ENCODE peak calls at places on chromosomes 6 and 20, in five cellular contexts. X is NB4; A is neural crest cell; M is choroid plexus epithelial cell; Z is CD4-positive, alpha-beta T cell. H is an unnamed sample.

GRCh38 chr6:35154262-35154661 is 13.1 kb upstream of the TCP11 start:
- DNase-seq in M (no peak), A (no peak), Z (no peak), X (no peak), H (no peak)

GRCh38 chr6:99588618-99589289 is 17.9 kb upstream of the PRDM13 start:
- DNase-seq in A (peak), Z (peak), X (peak), M (peak), H (peak)

GRCh38 chr6:157905590-157906337 is 75.9 kb upstream of the SYNJ2 start:
- DNase-seq in X (peak), M (no peak), Z (no peak), A (no peak), H (no peak)

GRCh38 chr20:33337119-33337518 is 54.1 kb downstream of the BPIFB1 start:
- DNase-seq in M (peak), X (peak), A (no peak), Z (no peak), H (peak)

GRCh38 chr20:34848597-34848996 is 23.1 kb upstream of the NCOA6 start:
- DNase-seq in A (no peak), Z (no peak), X (no peak), M (no peak), H (no peak)

GRCh38 chr6:134049586-134049985 is 2.8 kb downstream of the SLC2A12 start:
- DNase-seq in M (no peak), A (no peak), X (no peak), Z (no peak), H (no peak)

GRCh38 chr6:79841577-79842381 is 105.6 kb downstream of the ELOVL4 start:
- DNase-seq in X (peak), A (no peak), Z (no peak), M (peak), H (no peak)

GRCh38 chr20:37946946-37947345 is 44.0 kb downstream of the VSTM2L start:
- DNase-seq in Z (no peak), X (no peak), M (no peak), A (no peak), H (no peak)

GRCh38 chr6:37554480-37554819 is 54.8 kb upstream of the CCDC167 start:
- DNase-seq in A (no peak), M (no peak), X (no peak), Z (no peak), H (no peak)

GRCh38 chr6:150732765-150733539 is 132.6 kb upstream of the MTHFD1L start:
- DNase-seq in Z (no peak), M (no peak), A (no peak), X (no peak), H (no peak)

GRCh38 chr6:112407191-112407590 is 60.1 kb downstream of the RFPL4B start:
- DNase-seq in Z (no peak), M (no peak), A (no peak), X (no peak), H (no peak)

GRCh38 chr20:881051-881820 is 34.9 kb downstream of the ANGPT4 start:
- DNase-seq in M (peak), X (peak), A (no peak), Z (no peak), H (peak)

GRCh38 chr6:41462980-41463930 is 82.9 kb upstream of the FOXP4 start:
- DNase-seq in M (peak), A (peak), X (peak), Z (no peak), H (peak)

GRCh38 chr20:2470051-2470431 is 548 bp downstream of the SNRPB start:
- DNase-seq in A (peak), M (peak), X (peak), Z (peak), H (peak)

GRCh38 chr20:59064214-59064722 is 21.7 kb upstream of the PRELID3B start:
- DNase-seq in Z (no peak), X (no peak), M (no peak), A (no peak), H (no peak)

GRCh38 chr6:168189679-168190405 is 110.8 kb upstream of the FRMD1 start:
- DNase-seq in X (no peak), A (no peak), M (no peak), Z (no peak), H (no peak)

GRCh38 chr20:59586613-59587012 is 17.7 kb upstream of the PHACTR3 start:
- DNase-seq in A (no peak), X (no peak), Z (no peak), M (no peak), H (no peak)

GRCh38 chr6:17132967-17133366 is 31.1 kb downstream of the STMND1 start:
- DNase-seq in A (no peak), X (no peak), Z (no peak), M (no peak), H (no peak)

GRCh38 chr20:33672426-33673114 is 1.7 kb downstream of the NECAB3 start:
- DNase-seq in M (peak), X (no peak), Z (no peak), A (no peak), H (no peak)

GRCh38 chr6:19368511-19368910 is 468.7 kb upstream of the ID4 start:
- DNase-seq in M (peak), X (no peak), Z (no peak), A (no peak), H (peak)

GRCh38 chr6:167136376-167136775 is 13.5 kb downstream of the CCR6 start:
- DNase-seq in X (no peak), A (no peak), Z (no peak), M (no peak), H (no peak)

GRCh38 chr6:144417686-144418085 is 132.6 kb downstream of the UTRN start:
- DNase-seq in X (no peak), Z (no peak), M (peak), A (no peak), H (peak)

GRCh38 chr6:31778999-31779885 is 2.1 kb upstream of the VWA7 start:
- DNase-seq in A (no peak), M (no peak), Z (no peak), X (no peak), H (no peak)

GRCh38 chr6:170231496-170232185 is 59.2 kb downstream of the DLL1 start:
- DNase-seq in M (peak), A (no peak), Z (no peak), X (no peak), H (no peak)

GRCh38 chr6:135281227-135281626 is 100.1 kb downstream of the MYB start:
- DNase-seq in A (no peak), M (no peak), Z (no peak), X (peak), H (peak)

GRCh38 chr20:41411458-41411857 is 44.8 kb upstream of the EMILIN3 start:
- DNase-seq in M (peak), A (no peak), Z (no peak), X (peak), H (peak)

GRCh38 chr6:11067348-11067747 is 23.2 kb upstream of the ELOVL2 start:
- DNase-seq in Z (no peak), X (no peak), M (no peak), A (no peak), H (no peak)

GRCh38 chr6:15443119-15443518 is 197.2 kb downstream of the JARID2 start:
- DNase-seq in X (peak), Z (no peak), A (no peak), M (peak), H (peak)

GRCh38 chr6:41360314-41360685 is 24.9 kb downstream of the NCR2 start:
- DNase-seq in Z (no peak), X (no peak), A (no peak), M (no peak), H (no peak)

GRCh38 chr20:34268851-34269668 is 27.8 kb downstream of the ASIP start:
- DNase-seq in A (no peak), Z (peak), X (no peak), M (peak), H (peak)

GRCh38 chr20:16476032-16476431 is 97.2 kb downstream of the KIF16B start:
- DNase-seq in Z (no peak), A (no peak), X (peak), M (peak), H (peak)

DNA sequence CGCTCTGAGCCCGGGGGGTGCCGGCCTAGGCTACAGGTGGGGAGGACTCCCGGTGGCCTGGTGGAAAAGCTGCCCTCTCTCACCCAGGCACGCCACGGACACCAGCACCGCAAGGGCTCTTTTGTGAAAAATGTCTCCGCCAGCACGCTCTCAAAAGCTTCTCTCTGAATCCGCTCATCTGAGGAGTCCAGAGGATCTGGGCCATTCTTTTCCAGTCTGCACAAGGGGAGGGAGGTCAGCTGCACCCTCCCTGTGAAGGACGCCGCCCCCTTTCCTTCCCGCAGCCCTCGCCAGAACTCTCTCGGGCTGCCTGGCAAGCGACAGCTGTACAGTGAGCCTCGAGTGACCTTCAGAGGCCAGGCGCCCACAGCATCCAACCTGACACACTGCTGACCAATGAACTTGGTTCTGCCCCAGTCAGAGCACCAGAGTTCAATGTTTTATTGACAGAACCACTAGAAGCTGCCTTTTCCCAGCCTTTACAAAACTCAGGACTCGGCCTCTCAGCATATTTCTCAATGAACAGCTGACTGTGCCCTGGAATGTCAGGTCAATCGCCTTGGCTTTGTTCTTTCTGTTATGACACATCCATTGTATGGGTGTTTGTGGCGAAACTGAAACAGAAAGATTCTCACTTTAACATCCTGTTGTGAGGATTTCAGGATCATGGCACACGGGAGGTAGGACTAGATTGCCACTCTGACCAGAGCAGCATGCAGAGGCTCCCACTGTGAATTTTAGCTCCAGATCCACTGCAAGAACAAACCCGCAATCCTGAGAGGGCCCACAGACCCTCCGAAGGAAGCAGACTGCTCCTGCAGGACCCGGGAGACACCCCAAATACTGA is 26.7 kb downstream of the SERPINB9 start:
- DNase-seq in Z (no peak), M (peak), A (peak), X (peak), H (peak)
- TF ChIP-seq CTCF in Z (no peak), M (no peak), A (no peak), X (no peak), H (no peak)

GRCh38 chr20:31709939-31710338 is 12.7 kb downstream of the BCL2L1 start:
- DNase-seq in X (no peak), Z (no peak), M (no peak), A (no peak), H (no peak)

GRCh38 chr20:31707994-31708744 is 14.5 kb downstream of the BCL2L1 start:
- DNase-seq in X (no peak), A (no peak), Z (no peak), M (no peak), H (no peak)

GRCh38 chr20:31707258-31707615 is 15.4 kb downstream of the BCL2L1 start:
- DNase-seq in X (no peak), M (no peak), Z (no peak), A (no peak), H (no peak)

GRCh38 chr20:31710423-31711250 is 12.0 kb downstream of the BCL2L1 start:
- DNase-seq in X (no peak), Z (no peak), M (no peak), A (no peak), H (no peak)

GRCh38 chr20:31708839-31709534 is 13.7 kb downstream of the BCL2L1 start:
- DNase-seq in A (no peak), M (no peak), Z (no peak), X (no peak), H (no peak)
- TF ChIP-seq CTCF in A (no peak), M (no peak), Z (no peak), X (no peak), H (no peak)

GRCh38 chr6:132220800-132221199 is 180.5 kb downstream of the MOXD1 start:
- DNase-seq in Z (no peak), A (no peak), M (no peak), X (no peak), H (peak)

GRCh38 chr6:132214716-132215115 is 186.6 kb downstream of the MOXD1 start:
- DNase-seq in M (no peak), Z (no peak), X (no peak), A (no peak), H (no peak)

GRCh38 chr6:132219901-132220300 is 181.4 kb downstream of the MOXD1 start:
- DNase-seq in Z (no peak), M (peak), A (no peak), X (no peak), H (no peak)

GRCh38 chr6:132215805-132216204 is 185.5 kb downstream of the MOXD1 start:
- DNase-seq in X (no peak), M (no peak), Z (no peak), A (no peak), H (no peak)

GRCh38 chr6:132218063-132218696 is 183.1 kb downstream of the MOXD1 start:
- DNase-seq in A (no peak), Z (no peak), M (peak), X (peak), H (peak)
- TF ChIP-seq CTCF in A (peak), Z (peak), M (peak), X (peak), H (peak)

DNA sequence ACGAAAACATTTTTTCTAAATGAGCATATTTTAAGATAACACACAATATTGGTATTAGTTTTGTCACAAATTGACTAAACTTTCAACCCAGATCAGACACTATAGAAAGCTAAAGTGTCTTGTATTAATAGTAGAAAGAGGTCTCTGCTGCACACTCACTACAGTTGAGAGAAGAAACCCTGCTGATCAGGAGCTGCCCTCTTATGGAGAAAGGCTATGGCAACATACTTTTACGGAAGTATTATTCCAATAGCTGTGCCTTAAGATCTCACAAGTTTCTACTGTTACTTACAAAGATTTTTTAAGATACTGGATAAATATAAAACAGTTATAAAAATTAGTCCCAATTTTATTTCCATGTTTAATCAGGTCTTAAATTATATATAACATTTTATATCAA is 155.7 kb downstream of the RIMS1 start:
- DNase-seq in Z (no peak), X (peak), M (peak), A (no peak), H (peak)
- TF ChIP-seq CTCF in Z (no peak), X (no peak), M (peak), A (no peak), H (peak)